ENCODE peak calls at places on chromosome 18, in five cellular contexts. R is A549, J is K562, K is astrocyte of the cerebellum, A is Peyer's patch. M is an unnamed sample.

GRCh38 chr18:37534627-37535026 is 31.0 kb downstream of the CELF4 start:
- DNase-seq in A (no peak), J (no peak), K (no peak), R (no peak), M (no peak)

GRCh38 chr18:25261768-25262167 is 90.2 kb downstream of the ZNF521 start:
- DNase-seq in A (no peak), J (no peak), K (no peak), R (no peak), M (no peak)

GRCh38 chr18:58097127-58097906 is 53.3 kb downstream of the NEDD4L start:
- DNase-seq in K (no peak), R (no peak), J (no peak), A (no peak), M (no peak)

GRCh38 chr18:55781481-55781957 is 193.5 kb upstream of the TCF4 start:
- DNase-seq in K (peak), A (no peak), J (peak), R (peak), M (no peak)

GRCh38 chr18:24368749-24369148 is 28.9 kb downstream of the OSBPL1A start:
- DNase-seq in J (no peak), R (no peak), A (no peak), K (no peak), M (no peak)

GRCh38 chr18:54766631-54767030 is 61.6 kb upstream of the RAB27B start:
- DNase-seq in K (no peak), J (no peak), A (no peak), R (no peak), M (no peak)

GRCh38 chr18:75875559-75875958 is 448.1 kb upstream of the SMIM21 start:
- DNase-seq in A (no peak), R (no peak), J (no peak), K (no peak), M (no peak)

GRCh38 chr18:43735570-43735969 is 458.3 kb upstream of the SYT4 start:
- DNase-seq in J (no peak), R (no peak), K (no peak), A (no peak), M (peak)

GRCh38 chr18:38367473-38367872 is 801.9 kb upstream of the CELF4 start:
- DNase-seq in K (no peak), R (no peak), A (no peak), J (no peak), M (no peak)

GRCh38 chr18:22432672-22433137 is 15.0 kb upstream of the CTAGE1 start:
- DNase-seq in K (peak), A (peak), R (peak), J (peak), M (peak)

GRCh38 chr18:26386002-26386401 is 159.8 kb downstream of the TAF4B start:
- DNase-seq in R (peak), A (no peak), K (peak), J (no peak), M (peak)

GRCh38 chr18:25786778-25787177 is 303.6 kb downstream of the SS18 start:
- DNase-seq in R (no peak), A (no peak), J (no peak), K (peak), M (peak)

GRCh38 chr18:3268306-3268705 is 6.4 kb downstream of the MYL12B start:
- DNase-seq in J (no peak), R (no peak), K (no peak), A (no peak), M (no peak)

GRCh38 chr18:58793361-58793760 is 71.3 kb upstream of the ZNF532 start:
- DNase-seq in A (no peak), K (peak), R (peak), J (no peak), M (no peak)

GRCh38 chr18:72848534-72849237 is 19.1 kb downstream of the NETO1 start:
- DNase-seq in K (no peak), A (no peak), R (no peak), J (no peak), M (no peak)

GRCh38 chr18:58886864-58887612 is 22.4 kb downstream of the ZNF532 start:
- DNase-seq in K (no peak), J (no peak), R (no peak), A (peak), M (no peak)

GRCh38 chr18:50453014-50453680 is 78.3 kb downstream of the SKA1 start:
- DNase-seq in A (no peak), R (no peak), K (no peak), J (no peak), M (no peak)

GRCh38 chr18:79934311-79935097 is 16.9 kb downstream of the SLC66A2 start:
- DNase-seq in J (peak), K (no peak), A (peak), R (no peak), M (no peak)

GRCh38 chr18:69874058-69874457 is 73.6 kb downstream of the CD226 start:
- DNase-seq in K (no peak), J (no peak), R (no peak), A (no peak), M (no peak)

GRCh38 chr18:45657357-45658335 is 42.4 kb downstream of the SLC14A2 start:
- DNase-seq in J (no peak), A (no peak), K (no peak), R (no peak), M (no peak)

GRCh38 chr18:80200171-80200931 is 47.0 kb downstream of the PARD6G start:
- DNase-seq in J (no peak), A (no peak), R (peak), K (no peak), M (no peak)

GRCh38 chr18:58359226-58360019 is 269.5 kb downstream of the ALPK2 start:
- DNase-seq in A (no peak), R (peak), K (no peak), J (no peak), M (no peak)

GRCh38 chr18:35283923-35284794 is 5.9 kb downstream of the ZSCAN30 start:
- DNase-seq in K (no peak), J (no peak), R (peak), A (no peak), M (no peak)

GRCh38 chr18:77131100-77131651 is 1.4 kb downstream of the MBP start:
- DNase-seq in A (peak), R (no peak), J (no peak), K (no peak), M (no peak)

GRCh38 chr18:76412818-76413565 is 82.0 kb downstream of the ZNF516 start:
- DNase-seq in A (peak), K (no peak), J (no peak), R (no peak), M (no peak)

GRCh38 chr18:63844254-63844653 is 43.3 kb upstream of the SERPINB2 start:
- DNase-seq in A (no peak), K (peak), J (no peak), R (peak), M (peak)

GRCh38 chr18:54712315-54712714 is 116.0 kb upstream of the RAB27B start:
- DNase-seq in J (no peak), A (no peak), R (peak), K (peak), M (peak)

GRCh38 chr18:72984290-72984689 is 116.5 kb upstream of the NETO1 start:
- DNase-seq in J (no peak), R (no peak), K (no peak), A (no peak), M (no peak)

GRCh38 chr18:13381907-13382682 is 163.5 kb downstream of the LDLRAD4 start:
- DNase-seq in R (peak), K (no peak), J (no peak), A (peak), M (no peak)

GRCh38 chr18:54905629-54906028 is 53.6 kb downstream of the CCDC68 start:
- DNase-seq in K (no peak), A (no peak), J (no peak), R (no peak), M (no peak)

GRCh38 chr18:54852780-54853675 is 24.8 kb downstream of the RAB27B start:
- DNase-seq in K (no peak), R (no peak), A (no peak), J (no peak), M (no peak)

GRCh38 chr18:3251963-3252277 is 4.3 kb downstream of the MYL12A start:
- DNase-seq in R (no peak), A (no peak), K (no peak), J (no peak), M (peak)

GRCh38 chr18:60966876-60967275 is 366.4 kb upstream of the CDH20 start:
- DNase-seq in J (no peak), R (no peak), A (no peak), K (no peak), M (no peak)

GRCh38 chr18:75407468-75408437 is 19.8 kb downstream of the SMIM21 start:
- DNase-seq in A (no peak), R (no peak), J (no peak), K (no peak), M (peak)

GRCh38 chr18:44909191-44909719 is 228.6 kb downstream of the SETBP1 start:
- DNase-seq in J (no peak), A (peak), R (no peak), K (no peak), M (no peak)

GRCh38 chr18:23849141-23849540 is 159.9 kb downstream of the LAMA3 start:
- DNase-seq in R (no peak), K (no peak), A (no peak), J (no peak), M (no peak)

GRCh38 chr18:52341617-52342381 is 1.8 kb downstream of the DCC start:
- DNase-seq in J (no peak), K (no peak), A (no peak), R (peak), M (no peak)

GRCh38 chr18:41226186-41226585 is 728.8 kb upstream of the PIK3C3 start:
- DNase-seq in K (peak), A (no peak), J (no peak), R (no peak), M (peak)

GRCh38 chr18:7600528-7601248 is 33.6 kb downstream of the PTPRM start:
- DNase-seq in A (no peak), K (no peak), R (no peak), J (no peak), M (no peak)

GRCh38 chr18:7603259-7604000 is 36.3 kb downstream of the PTPRM start:
- DNase-seq in J (no peak), A (no peak), K (no peak), R (no peak), M (no peak)

GRCh38 chr18:7600036-7600435 is 32.9 kb downstream of the PTPRM start:
- DNase-seq in A (no peak), R (no peak), J (no peak), K (no peak), M (no peak)

GRCh38 chr18:7601936-7602335 is 34.8 kb downstream of the PTPRM start:
- DNase-seq in A (no peak), K (no peak), J (no peak), R (no peak), M (no peak)

DNA sequence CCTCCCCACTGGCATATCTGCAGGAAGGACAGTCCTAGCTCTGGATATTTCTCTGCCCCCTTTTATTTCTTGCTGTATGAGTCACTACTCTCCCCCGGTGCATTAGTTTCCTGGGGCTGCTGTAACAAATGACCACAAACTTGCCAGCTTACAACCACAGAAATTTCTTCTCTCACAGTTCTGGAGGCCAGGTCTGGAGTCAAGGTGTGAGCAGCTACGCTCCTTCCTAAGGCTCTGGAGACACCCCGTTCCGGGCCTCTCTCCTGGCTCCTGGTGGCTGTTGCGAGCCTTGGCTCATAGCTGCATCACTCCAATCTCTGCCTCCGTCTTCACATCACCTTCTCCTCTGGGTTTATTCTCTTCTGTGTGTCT is 34.1 kb downstream of the PTPRM start:
- DNase-seq in A (no peak), R (no peak), J (no peak), K (peak), M (no peak)
- TF ChIP-seq CTCF in A (no peak), R (no peak), J (no peak), K (peak), M (peak)

DNA sequence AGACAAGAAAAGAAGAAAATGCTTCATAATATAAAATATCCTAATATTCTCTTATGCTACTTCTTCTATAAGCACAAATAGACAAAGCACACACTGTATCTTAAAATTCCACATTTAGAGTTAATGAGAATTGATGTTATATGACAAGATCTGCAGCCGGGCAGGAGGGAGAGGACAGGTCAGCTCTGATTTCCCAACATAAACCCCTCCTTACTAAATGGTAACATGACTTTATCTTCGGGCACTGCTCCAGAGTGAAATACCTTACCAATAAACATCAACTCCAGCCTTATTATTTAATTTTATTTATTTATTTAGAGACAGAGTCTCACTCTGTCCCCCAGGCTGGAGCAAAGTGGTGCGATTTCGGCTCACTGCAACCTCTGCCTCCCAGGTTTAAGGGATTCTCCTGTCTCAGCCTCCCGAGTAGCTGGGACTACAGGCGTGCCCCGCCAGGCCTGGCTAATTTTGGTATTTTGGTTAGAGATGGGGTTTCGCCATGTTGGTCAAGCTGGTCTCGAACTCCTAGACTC is 1.8 kb downstream of the CYB5A start:
- DNase-seq in J (no peak), A (no peak), R (no peak), K (no peak), M (no peak)
- H3K4me3 ChIP-seq in J (no peak), A (peak), R (no peak), K (no peak), M (no peak)

DNA sequence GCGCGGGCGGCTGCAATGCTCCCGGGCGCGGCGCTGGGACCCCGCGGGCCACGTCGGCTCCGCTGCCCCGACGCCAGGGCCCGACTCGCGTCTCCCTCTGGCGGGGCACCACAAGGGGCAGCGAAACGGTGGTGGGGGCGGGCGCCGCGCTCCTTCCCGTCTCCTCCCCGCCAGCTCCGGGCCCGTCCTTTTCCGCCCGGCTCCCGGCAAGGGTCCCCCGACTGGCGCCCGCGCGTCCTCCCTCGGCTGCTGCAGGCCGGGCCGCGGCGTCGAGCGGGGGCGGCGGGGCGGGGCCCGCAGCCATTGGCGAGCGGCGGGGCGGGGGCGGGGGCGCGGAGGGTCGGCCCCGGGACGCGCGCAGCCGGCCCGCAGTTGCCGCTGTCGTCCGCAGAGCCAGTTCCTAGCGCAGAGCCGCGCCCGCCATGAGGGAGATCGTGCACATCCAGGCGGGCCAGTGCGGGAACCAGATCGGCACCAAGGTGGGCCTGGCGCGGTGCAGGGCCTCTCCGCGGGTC is at the start of gene TUBB6:
- DNase-seq in R (peak), A (peak), K (no peak), J (peak), M (no peak)
- TF ChIP-seq CTCF in R (no peak), A (no peak), K (no peak), J (no peak), M (no peak)

DNA sequence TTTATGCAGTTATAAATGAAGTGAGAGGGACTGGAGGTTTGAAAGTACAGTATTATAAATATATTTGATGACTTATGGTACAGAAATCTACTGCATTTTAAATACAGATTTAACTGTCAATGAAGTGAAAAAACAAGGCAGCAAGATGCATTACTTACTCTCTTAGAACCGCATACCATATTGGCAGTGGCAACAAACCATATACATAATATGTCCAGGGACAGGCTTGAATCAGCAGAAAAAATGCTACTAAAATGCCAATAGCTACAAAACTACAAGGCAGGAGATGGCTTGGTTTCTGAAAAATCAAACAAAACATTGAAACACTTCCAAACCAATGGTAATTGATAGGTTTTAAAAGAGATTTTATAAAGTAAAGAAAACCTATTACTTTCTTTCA is 77.2 kb downstream of the PIGN start:
- DNase-seq in R (no peak), J (no peak), A (no peak), K (peak), M (no peak)
- H3K4me3 ChIP-seq in R (no peak), J (no peak), A (no peak), K (no peak), M (no peak)

GRCh38 chr18:65439184-65439583 is 311.6 kb upstream of the CDH7 start:
- DNase-seq in R (peak), J (no peak), A (no peak), K (no peak), M (no peak)

GRCh38 chr18:65435529-65435928 is 315.3 kb upstream of the CDH7 start:
- DNase-seq in R (no peak), A (no peak), J (no peak), K (no peak), M (no peak)

DNA sequence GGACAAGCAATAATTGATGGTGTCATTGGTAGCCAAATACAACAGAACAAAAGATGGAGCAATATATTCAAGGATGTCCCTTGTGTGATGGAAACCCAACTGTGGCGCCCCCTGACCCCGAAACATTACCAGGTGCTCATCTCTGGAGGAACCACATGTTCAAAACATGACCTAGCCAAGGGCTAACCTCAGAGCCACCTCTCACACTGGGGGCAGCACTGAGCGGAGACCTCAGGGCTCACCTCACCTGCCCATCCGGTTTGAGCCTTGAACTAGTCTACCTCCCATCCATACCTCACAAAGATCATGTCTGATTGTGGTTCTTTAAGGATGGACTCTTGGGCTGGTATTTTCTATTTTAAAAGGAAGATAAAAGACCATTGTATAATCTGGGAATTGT is 314.4 kb upstream of the CDH7 start:
- DNase-seq in R (no peak), A (no peak), K (no peak), J (no peak), M (no peak)
- TF ChIP-seq CTCF in R (no peak), A (no peak), K (no peak), J (no peak), M (no peak)

GRCh38 chr18:32469190-32469611 is 1.5 kb downstream of the GAREM1 start:
- DNase-seq in J (no peak), R (peak), K (no peak), A (peak), M (no peak)
- H3K4me3 ChIP-seq in J (no peak), R (peak), K (peak), A (peak), M (peak)

GRCh38 chr18:9669016-9669415 is 39.1 kb upstream of the RAB31 start:
- DNase-seq in R (no peak), J (no peak), A (no peak), K (no peak), M (no peak)

GRCh38 chr18:9679125-9679524 is 29.0 kb upstream of the RAB31 start:
- DNase-seq in A (no peak), R (no peak), J (no peak), K (no peak), M (no peak)

GRCh38 chr18:9671214-9671613 is 36.9 kb upstream of the RAB31 start:
- DNase-seq in J (no peak), A (no peak), K (no peak), R (no peak), M (no peak)

DNA sequence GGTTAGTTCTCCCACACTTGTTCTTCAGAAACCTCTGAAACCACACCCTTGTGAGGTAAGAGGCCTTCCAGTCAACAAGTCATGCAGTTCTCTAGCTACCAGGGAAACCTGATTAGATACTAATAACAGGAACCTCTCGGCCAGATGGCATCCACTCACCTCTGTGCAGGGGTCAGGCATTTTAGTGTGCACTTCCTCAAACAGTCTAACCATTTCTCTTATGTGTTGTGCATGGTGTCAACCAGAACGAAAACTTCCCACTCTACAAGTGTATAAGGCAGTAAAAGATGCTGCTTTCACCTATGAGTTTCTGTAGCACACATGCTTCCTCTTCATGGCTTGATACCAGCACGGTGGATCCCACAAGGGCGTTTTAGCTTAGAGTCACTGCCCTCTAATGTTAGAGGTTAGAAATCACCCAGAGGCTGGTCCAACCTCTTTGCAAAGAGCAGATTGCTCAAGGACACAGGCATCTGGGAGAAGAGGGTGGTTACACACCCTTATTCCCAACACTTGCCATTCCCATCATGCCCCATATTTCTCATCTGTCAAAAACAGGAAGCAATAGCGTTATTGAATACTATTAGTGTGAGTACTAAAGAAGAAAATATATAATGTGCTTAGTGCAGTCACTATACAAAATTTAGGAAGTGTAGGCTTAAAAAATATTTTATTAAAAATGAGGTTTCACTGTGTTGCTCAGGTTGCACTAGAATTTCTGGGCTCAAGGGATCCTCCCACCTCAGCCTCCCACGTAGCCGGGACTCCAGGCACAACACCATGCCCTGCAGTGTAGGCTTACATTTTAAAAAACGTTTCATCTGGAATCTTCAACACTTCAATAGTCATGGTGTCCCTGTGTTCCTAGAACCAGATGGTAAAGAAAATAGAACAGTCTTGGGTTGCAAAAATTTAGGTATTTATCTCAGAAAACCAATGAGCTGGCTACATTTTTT is 34.5 kb upstream of the RAB31 start:
- DNase-seq in K (peak), A (peak), R (peak), J (no peak), M (no peak)
- TF ChIP-seq CTCF in K (peak), A (no peak), R (peak), J (peak), M (peak)

M was measured in retinal pigment epithelial cell.